ENCODE peak calls at places on chromosomes 11 and 22, in seven cellular contexts. W is gastrocnemius medialis, M is adrenal gland, Q is AG09309, V is bronchial epithelial cell, H is GM10248, K is HCT116. R is an unnamed sample.

GRCh38 chr22:43818981-43819690 is 7.0 kb upstream of the EFCAB6 start:
- DNase-seq in K (no peak), Q (no peak), H (no peak), M (no peak), V (no peak), W (no peak), R (no peak)

GRCh38 chr11:69862331-69862761 is 43.1 kb upstream of the FGF3 start:
- DNase-seq in K (no peak), M (no peak), V (no peak), H (no peak), W (no peak), Q (no peak), R (no peak)

GRCh38 chr11:14519692-14520085 is 497 bp downstream of the PSMA1 start:
- DNase-seq in M (no peak), H (no peak), K (no peak), V (peak), W (no peak), Q (no peak), R (no peak)

GRCh38 chr11:34162856-34163255 is 57.4 kb downstream of the NAT10 start:
- DNase-seq in H (no peak), V (no peak), M (no peak), K (no peak), W (no peak), Q (no peak), R (no peak)

GRCh38 chr22:49307870-49308269 is 519.8 kb downstream of the BRD1 start:
- DNase-seq in Q (no peak), V (no peak), H (no peak), M (no peak), W (no peak), K (no peak), R (no peak)

GRCh38 chr11:815675-816432 is 2.9 kb upstream of the PNPLA2 start:
- DNase-seq in M (no peak), V (no peak), K (no peak), Q (no peak), H (no peak), W (no peak), R (no peak)

GRCh38 chr11:3231851-3232744 is at the start of gene MRGPRE:
- DNase-seq in W (no peak), Q (no peak), V (no peak), K (no peak), H (peak), M (peak), R (no peak)

GRCh38 chr22:38348751-38349496 is 31.7 kb upstream of the CSNK1E start:
- DNase-seq in Q (no peak), K (no peak), V (no peak), W (peak), M (no peak), H (no peak), R (no peak)

GRCh38 chr22:46979506-46979905 is 217.1 kb downstream of the TBC1D22A start:
- DNase-seq in W (no peak), M (no peak), H (no peak), Q (no peak), V (no peak), K (no peak), R (no peak)

GRCh38 chr11:61173456-61173855 is 12.2 kb upstream of the VPS37C start:
- DNase-seq in W (no peak), Q (no peak), K (no peak), M (peak), H (no peak), V (peak), R (no peak)

GRCh38 chr11:76206327-76207081 is at the start of gene WNT11:
- DNase-seq in K (no peak), Q (no peak), M (peak), H (peak), W (peak), V (no peak), R (no peak)

GRCh38 chr11:111634981-111635705 is 32.9 kb downstream of the SIK2 start:
- DNase-seq in Q (no peak), W (no peak), M (no peak), V (peak), K (no peak), H (no peak), R (no peak)

GRCh38 chr11:64881476-64881875 is 3.1 kb upstream of the EHD1 start:
- DNase-seq in K (no peak), V (peak), M (no peak), W (no peak), H (no peak), Q (no peak), R (no peak)

GRCh38 chr22:49930596-49931412 is 12.4 kb downstream of the CRELD2 start:
- DNase-seq in W (peak), M (peak), V (peak), H (peak), Q (peak), K (peak), R (no peak)

GRCh38 chr11:64103377-64103985 is 62.4 kb downstream of the MACROD1 start:
- DNase-seq in K (no peak), W (no peak), M (no peak), Q (no peak), H (no peak), V (no peak), R (no peak)

GRCh38 chr22:37279469-37279868 is 2.8 kb upstream of the CYTH4 start:
- DNase-seq in K (no peak), V (no peak), H (no peak), Q (no peak), W (no peak), M (no peak), R (no peak)

GRCh38 chr22:20973634-20974286 is 6.7 kb downstream of the AIFM3 start:
- DNase-seq in W (no peak), Q (no peak), V (no peak), K (no peak), H (no peak), M (no peak), R (no peak)

GRCh38 chr11:1238767-1239595 is 16.1 kb downstream of the MUC5B start:
- DNase-seq in H (no peak), V (peak), Q (no peak), K (no peak), M (no peak), W (no peak), R (no peak)

GRCh38 chr22:49300241-49300640 is 527.4 kb downstream of the BRD1 start:
- DNase-seq in W (no peak), Q (no peak), V (no peak), K (no peak), M (no peak), H (no peak), R (no peak)

GRCh38 chr11:76385903-76386302 is 4.8 kb downstream of the GVQW3 start:
- DNase-seq in H (no peak), M (no peak), Q (no peak), W (no peak), V (no peak), K (no peak), R (no peak)

GRCh38 chr11:66976925-66977324 is 1.8 kb downstream of the C11orf86 start:
- DNase-seq in K (no peak), Q (no peak), H (no peak), M (no peak), V (no peak), W (no peak), R (no peak)

GRCh38 chr11:15918212-15918611 is 438.1 kb downstream of the SOX6 start:
- DNase-seq in M (no peak), W (no peak), H (no peak), K (no peak), Q (no peak), V (no peak), R (no peak)

GRCh38 chr22:30636226-30637077 is 871 bp downstream of the SLC35E4 start:
- DNase-seq in H (no peak), W (peak), Q (no peak), V (no peak), K (no peak), M (peak), R (no peak)

GRCh38 chr11:88175004-88175706 is at the start of gene RAB38:
- DNase-seq in Q (no peak), H (peak), M (peak), W (no peak), K (peak), V (peak), R (peak)

GRCh38 chr22:50250555-50251471 is at the start of gene HDAC10:
- DNase-seq in K (no peak), H (peak), Q (no peak), W (peak), M (peak), V (peak), R (no peak)

GRCh38 chr22:32331236-32331917 is 26.3 kb upstream of the RFPL3 start:
- DNase-seq in H (no peak), W (no peak), K (no peak), M (no peak), V (no peak), Q (no peak), R (no peak)

GRCh38 chr22:46052801-46053562 is 76.0 kb upstream of the WNT7B start:
- DNase-seq in M (peak), K (no peak), W (peak), V (no peak), H (no peak), Q (no peak), R (peak)

GRCh38 chr11:96318399-96318798 is 24.6 kb downstream of the MAML2 start:
- DNase-seq in H (no peak), M (no peak), Q (no peak), V (no peak), K (no peak), W (no peak), R (no peak)

GRCh38 chr22:40204331-40205116 is 26.8 kb downstream of the TNRC6B start:
- DNase-seq in W (no peak), Q (peak), H (no peak), K (no peak), M (peak), V (no peak), R (no peak)

GRCh38 chr11:46296520-46297448 is 19.3 kb downstream of the CREB3L1 start:
- DNase-seq in M (peak), H (no peak), Q (peak), W (no peak), V (no peak), K (no peak), R (no peak)
- TF ChIP-seq CTCF in M (no peak), H (peak), Q (peak), W (peak), V (peak), K (no peak), R (no peak)

GRCh38 chr22:22103078-22103593 is 120.5 kb upstream of the TOP3B start:
- DNase-seq in W (no peak), K (peak), Q (no peak), H (no peak), V (no peak), M (no peak), R (no peak)

GRCh38 chr22:22098457-22099193 is 116.0 kb upstream of the TOP3B start:
- DNase-seq in H (no peak), M (no peak), W (no peak), V (no peak), K (no peak), Q (no peak), R (no peak)

GRCh38 chr22:22097727-22098228 is 115.2 kb upstream of the TOP3B start:
- DNase-seq in M (no peak), K (no peak), V (no peak), W (no peak), H (no peak), Q (no peak), R (no peak)

GRCh38 chr22:22099194-22099486 is 116.6 kb upstream of the TOP3B start:
- DNase-seq in W (no peak), V (no peak), Q (no peak), M (no peak), H (peak), K (no peak), R (no peak)

GRCh38 chr22:22099833-22100812 is 117.5 kb upstream of the TOP3B start:
- DNase-seq in V (peak), W (no peak), H (no peak), Q (no peak), K (peak), M (no peak), R (no peak)
- TF ChIP-seq CTCF in V (peak), W (no peak), H (peak), Q (peak), K (peak), M (no peak), R (no peak)

DNA sequence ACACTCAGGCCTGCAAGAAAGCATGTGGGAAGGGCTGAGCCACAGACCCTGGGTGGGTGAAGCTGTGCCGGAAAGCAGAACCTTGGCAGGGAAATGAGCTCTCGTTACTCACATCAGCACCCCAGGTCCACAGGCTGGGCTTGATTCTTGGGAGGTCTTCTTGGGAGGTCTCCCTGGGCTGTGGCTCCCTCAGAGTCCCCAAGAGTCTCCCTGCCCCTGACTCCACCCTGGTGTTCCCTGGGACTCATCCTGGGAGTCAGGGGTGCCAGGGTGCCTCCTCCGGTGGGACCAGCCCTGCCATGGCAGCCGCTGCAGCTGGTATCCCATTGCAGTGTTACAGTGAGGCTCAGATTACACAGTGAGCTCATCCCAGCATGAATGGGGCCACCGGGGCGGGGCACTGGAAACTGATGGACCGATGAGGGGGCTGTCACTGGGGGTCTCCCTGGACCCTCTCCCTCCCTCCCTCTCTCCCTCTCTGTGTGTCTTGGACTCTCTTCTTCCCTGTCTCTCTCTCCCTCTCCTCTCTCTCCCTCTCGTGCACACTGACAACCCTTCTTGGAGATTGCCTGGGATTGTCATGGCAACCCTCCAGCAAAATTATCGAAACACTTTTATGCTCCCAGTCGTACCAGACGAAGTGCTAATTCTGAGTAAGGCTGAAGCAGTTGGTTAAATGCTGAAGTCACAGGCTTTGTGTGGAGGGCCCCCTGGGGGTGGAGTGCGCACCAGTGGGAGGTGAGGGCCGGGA is 8.7 kb upstream of the C11orf96 start:
- DNase-seq in M (no peak), Q (no peak), W (peak), K (no peak), H (no peak), V (no peak), R (no peak)
- TF ChIP-seq CTCF in M (no peak), Q (no peak), W (no peak), K (no peak), H (no peak), V (no peak), R (no peak)

GRCh38 chr11:120210651-120211521 is at the start of gene OAF:
- DNase-seq in M (peak), H (peak), K (peak), V (peak), W (peak), Q (no peak), R (no peak)
- TF ChIP-seq CTCF in M (peak), H (peak), K (no peak), V (peak), W (peak), Q (peak), R (no peak)

DNA sequence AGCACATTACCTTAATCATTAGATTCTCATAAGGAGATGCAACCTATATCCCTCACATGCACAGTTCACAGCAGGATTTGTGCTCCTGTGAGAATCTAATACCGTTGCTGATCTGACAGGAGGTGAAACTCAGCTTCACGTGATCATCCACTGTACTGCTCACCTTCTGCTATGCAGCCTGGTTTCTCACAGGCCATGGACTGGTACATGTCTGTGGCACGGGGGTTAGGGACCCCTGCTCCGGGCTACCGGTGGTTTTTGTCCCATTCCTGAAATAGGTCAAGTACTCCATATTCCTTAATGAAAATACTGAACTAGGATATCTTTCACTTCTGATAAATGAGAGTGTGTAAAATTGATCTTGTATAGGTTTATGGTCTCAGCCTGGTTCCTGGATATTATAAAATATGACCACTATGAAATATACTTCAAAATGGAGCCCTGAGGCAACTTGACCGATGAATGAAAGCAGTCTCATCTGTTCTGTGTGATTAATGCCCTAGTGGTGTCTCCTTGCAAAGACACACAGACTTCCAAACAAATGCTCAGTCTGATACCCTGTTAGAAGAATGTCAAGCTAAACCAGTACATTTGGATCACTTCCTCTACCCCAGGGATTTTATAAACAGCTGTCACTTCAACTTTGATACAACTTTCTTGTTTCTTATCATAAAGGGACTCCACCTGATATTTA is 492.9 kb upstream of the ANO3 start:
- DNase-seq in M (no peak), K (no peak), H (no peak), Q (no peak), W (no peak), V (peak), R (no peak)
- TF ChIP-seq CTCF in M (no peak), K (no peak), H (no peak), Q (no peak), W (no peak), V (no peak), R (no peak)

GRCh38 chr11:30128269-30128932 is 102.4 kb upstream of the FSHB start:
- DNase-seq in M (peak), W (no peak), K (peak), V (peak), H (peak), Q (no peak), R (no peak)

GRCh38 chr11:30133308-30133707 is 97.5 kb upstream of the FSHB start:
- DNase-seq in V (no peak), M (no peak), W (no peak), Q (no peak), H (no peak), K (no peak), R (no peak)

DNA sequence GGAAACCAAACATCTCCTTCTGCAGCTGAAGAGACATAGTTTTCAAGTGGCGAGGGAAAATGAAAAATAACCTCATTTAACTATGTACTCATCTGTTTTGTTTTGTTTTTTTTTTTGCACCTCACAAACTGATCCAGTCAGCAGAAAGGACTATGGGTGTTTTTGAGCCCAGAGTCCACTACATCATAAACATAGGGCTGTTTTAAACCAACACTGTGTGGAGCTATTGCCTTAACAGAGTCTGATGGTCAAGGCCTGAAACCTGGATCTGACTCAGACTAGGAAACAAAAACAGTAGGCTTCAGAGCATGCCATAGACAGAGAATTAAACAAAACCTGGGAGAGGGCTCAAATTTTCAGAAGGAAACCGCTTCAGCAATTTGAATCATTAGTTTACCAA is 99.3 kb upstream of the FSHB start:
- DNase-seq in Q (no peak), M (peak), H (no peak), V (peak), W (no peak), K (no peak), R (no peak)
- TF ChIP-seq CTCF in Q (no peak), M (peak), H (peak), V (peak), W (no peak), K (no peak), R (no peak)

DNA sequence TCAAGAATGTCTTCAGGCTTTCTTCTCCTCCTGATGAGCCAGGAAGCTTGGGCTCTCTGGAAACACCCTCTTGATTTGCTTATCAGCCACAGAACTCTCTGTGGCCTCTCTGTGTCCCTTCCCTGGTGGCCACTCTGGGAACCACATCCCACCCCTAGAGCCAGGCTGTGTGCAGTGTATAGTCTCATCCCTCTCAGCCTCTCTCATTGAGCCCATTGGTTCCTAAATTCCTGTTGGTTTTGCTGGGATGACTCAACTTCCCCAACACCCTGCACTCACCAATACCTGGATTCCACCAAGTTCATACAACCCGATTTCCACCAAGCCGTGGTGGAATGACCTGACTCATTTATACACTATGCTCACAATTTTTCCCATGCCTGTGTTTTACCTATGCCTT is 5.2 kb downstream of the IRAG1 start:
- DNase-seq in H (no peak), Q (no peak), W (no peak), K (peak), V (peak), M (no peak), R (no peak)
- TF ChIP-seq CTCF in H (no peak), Q (peak), W (peak), K (no peak), V (peak), M (no peak), R (no peak)

DNA sequence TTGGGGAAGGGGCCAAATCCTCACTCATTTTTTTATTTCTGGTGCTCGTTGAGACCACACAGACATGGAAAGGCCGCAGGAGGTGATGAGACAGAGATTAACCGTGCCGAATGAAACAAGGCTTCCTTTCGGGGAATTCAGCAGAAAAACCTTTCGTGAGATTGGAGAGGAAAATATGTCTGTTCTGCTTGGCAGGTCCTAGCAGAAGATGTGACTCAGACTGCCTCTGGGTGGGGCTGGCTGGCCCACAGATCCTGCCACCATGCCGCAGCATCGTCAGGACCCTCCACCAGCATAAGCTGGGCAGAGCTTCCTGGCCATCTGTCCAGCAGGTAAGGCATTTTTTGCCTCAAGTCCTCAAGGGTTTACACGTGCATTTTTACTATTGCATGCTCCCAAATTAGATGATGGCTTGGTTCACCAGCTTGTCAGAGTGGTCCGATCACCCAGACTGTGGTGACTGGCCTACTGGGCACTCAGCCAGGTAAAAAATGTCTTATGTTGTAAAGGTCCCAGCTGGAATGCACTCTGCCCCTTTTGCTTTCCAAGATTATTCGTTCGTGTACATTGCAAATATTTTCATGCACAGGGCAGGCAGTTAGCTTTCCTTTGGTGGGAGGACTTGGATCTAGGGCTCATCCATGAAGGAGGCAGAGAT is 1.5 kb downstream of the DDB2 start:
- DNase-seq in K (peak), V (peak), W (no peak), H (peak), M (peak), Q (peak), R (no peak)
- TF ChIP-seq CTCF in K (no peak), V (no peak), W (no peak), H (peak), M (no peak), Q (no peak), R (no peak)

GRCh38 chr11:19526119-19526518 is 186.5 kb upstream of the NAV2 start:
- DNase-seq in V (no peak), K (no peak), Q (no peak), H (no peak), W (no peak), M (no peak), R (no peak)
- TF ChIP-seq CTCF in V (no peak), K (no peak), Q (no peak), H (no peak), W (no peak), M (no peak), R (no peak)